ENCODE peak calls at places on chromosomes 7 and 10, in four cellular contexts. One of them, this sample, is unnamed.

GRCh38 chr7:117827861-117828260 is 45.4 kb downstream of the CTTNBP2 start:
- DNase-seq in HL-60: no peak
- DNase-seq in heart left ventricle: no peak
- DNase-seq in heart right ventricle: no peak
- DNase-seq in this sample: peak; percentile 46

GRCh38 chr10:93080350-93081046 is 6.8 kb downstream of the CYP26A1 start:
- DNase-seq in HL-60: no peak
- DNase-seq in heart left ventricle: no peak
- DNase-seq in heart right ventricle: peak; percentile 27
- DNase-seq in this sample: peak; percentile 63

GRCh38 chr10:43683451-43684197 is 34.9 kb upstream of the ZNF32 start:
- DNase-seq in HL-60: no peak
- DNase-seq in heart left ventricle: no peak
- DNase-seq in heart right ventricle: no peak
- DNase-seq in this sample: no peak

GRCh38 chr7:504221-505081 is 15.2 kb downstream of the PDGFA start:
- DNase-seq in HL-60: no peak
- DNase-seq in heart left ventricle: peak; percentile 32
- DNase-seq in heart right ventricle: peak; percentile 11
- DNase-seq in this sample: no peak

GRCh38 chr10:106573106-106573505 is 591.4 kb downstream of the SORCS1 start:
- DNase-seq in HL-60: no peak
- DNase-seq in heart left ventricle: no peak
- DNase-seq in heart right ventricle: no peak
- DNase-seq in this sample: peak; percentile 65

GRCh38 chr10:47062801-47063200 is 151.6 kb downstream of the PTPN20 start:
- DNase-seq in HL-60: no peak
- DNase-seq in heart left ventricle: no peak
- DNase-seq in heart right ventricle: no peak
- DNase-seq in this sample: peak; percentile 20

GRCh38 chr10:34290412-34291082 is 524.5 kb downstream of the PARD3 start:
- DNase-seq in HL-60: no peak
- DNase-seq in heart left ventricle: peak; percentile 41
- DNase-seq in heart right ventricle: no peak
- DNase-seq in this sample: peak; percentile 96

GRCh38 chr10:105797234-105797890 is 1156.3 kb downstream of the SORCS3 start:
- DNase-seq in HL-60: peak; percentile 1
- DNase-seq in heart left ventricle: no peak
- DNase-seq in heart right ventricle: no peak
- DNase-seq in this sample: no peak

GRCh38 chr7:99171731-99172130 is 27.8 kb upstream of the SMURF1 start:
- DNase-seq in HL-60: no peak
- DNase-seq in heart left ventricle: no peak
- DNase-seq in heart right ventricle: no peak
- DNase-seq in this sample: no peak

GRCh38 chr10:21715531-21716195 is 181.6 kb downstream of the MLLT10 start:
- DNase-seq in HL-60: no peak
- DNase-seq in heart left ventricle: no peak
- DNase-seq in heart right ventricle: no peak
- DNase-seq in this sample: peak; percentile 30

GRCh38 chr10:103849880-103850571 is 5.3 kb downstream of the SH3PXD2A start:
- DNase-seq in HL-60: peak; percentile 57
- DNase-seq in heart left ventricle: peak; percentile 74
- DNase-seq in heart right ventricle: no peak
- DNase-seq in this sample: peak; percentile 92
- H3K4me3 ChIP-seq in HL-60: no peak overlapping the region
- H3K4me3 ChIP-seq in heart left ventricle: peak overlapping the region; percentile 28
- H3K4me3 ChIP-seq in heart right ventricle: peak overlapping the region; percentile 2
- H3K4me3 ChIP-seq in this sample: peak overlapping the region; percentile 44

DNA sequence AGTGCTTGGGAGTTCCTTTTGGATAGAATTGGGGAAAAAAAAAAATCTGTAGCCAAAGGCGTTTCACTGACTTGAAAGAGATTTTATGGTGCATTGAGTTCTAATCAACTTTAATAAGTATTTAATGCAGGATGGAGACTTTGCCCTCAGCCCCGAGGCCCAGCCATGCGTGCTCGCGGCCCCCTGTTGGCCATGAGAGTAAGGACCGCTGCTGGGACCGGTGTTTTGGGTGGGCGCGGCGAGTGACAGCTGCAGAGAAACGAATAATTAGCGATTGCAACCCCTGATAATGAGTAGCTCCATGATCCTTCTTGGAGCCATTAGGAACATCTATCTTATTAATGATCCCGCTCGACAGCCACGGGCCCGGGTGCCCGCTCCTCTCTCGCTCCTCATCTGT is 347.4 kb downstream of the RPS24 start:
- DNase-seq in HL-60: no peak
- DNase-seq in heart left ventricle: peak; percentile 15
- DNase-seq in heart right ventricle: no peak
- DNase-seq in this sample: no peak
- TF ChIP-seq CTCF in HL-60: no peak
- TF ChIP-seq CTCF in heart left ventricle: no peak
- TF ChIP-seq CTCF in heart right ventricle: peak; percentile 20
- TF ChIP-seq CTCF in this sample: peak; percentile 20

DNA sequence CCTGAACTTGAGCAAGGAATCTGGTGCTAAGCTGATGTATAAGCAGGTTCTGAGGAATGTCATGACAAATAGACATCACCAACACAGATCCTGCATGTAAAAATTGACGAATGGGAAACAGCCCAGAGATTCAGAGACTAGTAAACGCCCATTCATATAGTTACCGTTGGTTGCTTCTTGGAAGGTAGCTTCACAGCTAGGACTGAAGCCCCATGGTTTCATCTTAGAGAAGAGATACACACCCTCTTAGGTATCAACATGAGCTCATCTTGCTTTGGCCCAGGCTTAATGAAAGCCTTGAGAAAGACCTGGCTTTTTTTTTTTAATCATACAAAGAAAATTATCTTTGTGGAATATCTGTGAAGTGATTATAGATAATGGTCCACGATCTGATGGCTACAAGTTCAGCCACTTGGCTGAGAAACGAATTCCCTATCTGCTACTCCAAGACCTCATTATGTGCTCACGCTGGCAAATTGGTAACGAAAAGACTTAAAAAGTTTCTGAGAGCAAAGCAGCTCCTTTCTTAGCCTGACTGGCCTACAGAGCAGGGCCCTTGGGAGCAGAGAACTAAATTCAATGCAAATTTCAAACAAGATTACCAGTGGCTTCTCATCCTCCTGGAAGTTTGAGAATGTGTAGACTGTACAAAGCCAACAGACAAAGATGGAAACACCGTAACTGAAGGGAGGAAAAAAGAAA is 181.1 kb downstream of the NRP1 start:
- DNase-seq in HL-60: no peak
- DNase-seq in heart left ventricle: no peak
- DNase-seq in heart right ventricle: no peak
- DNase-seq in this sample: no peak
- H3K4me3 ChIP-seq in HL-60: no peak overlapping the region
- H3K4me3 ChIP-seq in heart left ventricle: no peak overlapping the region
- H3K4me3 ChIP-seq in heart right ventricle: no peak overlapping the region
- H3K4me3 ChIP-seq in this sample: no peak overlapping the region

GRCh38 chr7:115924398-115924797 is 106.2 kb downstream of the TFEC start:
- DNase-seq in HL-60: no peak
- DNase-seq in heart left ventricle: no peak
- DNase-seq in heart right ventricle: no peak
- DNase-seq in this sample: no peak
- TF ChIP-seq CTCF in HL-60: no peak
- TF ChIP-seq CTCF in heart left ventricle: no peak
- TF ChIP-seq CTCF in heart right ventricle: no peak
- TF ChIP-seq CTCF in this sample: no peak

GRCh38 chr7:83211685-83212084 is 49.0 kb upstream of the PCLO start:
- DNase-seq in HL-60: no peak
- DNase-seq in heart left ventricle: no peak
- DNase-seq in heart right ventricle: no peak
- DNase-seq in this sample: no peak
- H3K4me3 ChIP-seq in HL-60: no peak overlapping the region
- H3K4me3 ChIP-seq in heart left ventricle: no peak overlapping the region
- H3K4me3 ChIP-seq in heart right ventricle: no peak overlapping the region
- H3K4me3 ChIP-seq in this sample: no peak overlapping the region

This sample was measured in AG10803.